ENCODE peak calls at places on chromosomes 12 and 14, in five cellular contexts. L is GM12878, Y is GM13977, Z is cardiac fibroblast, X is body of pancreas. P is an unnamed sample.

GRCh38 chr12:3300833-3301401 is 190.1 kb upstream of the PRMT8 start:
- DNase-seq in Y (no peak), Z (no peak), L (no peak), X (no peak), P (no peak)

GRCh38 chr12:46303039-46303666 is 34.3 kb upstream of the SLC38A1 start:
- DNase-seq in X (peak), Y (peak), Z (peak), L (peak), P (peak)

GRCh38 chr14:23284654-23285529 is 1.0 kb downstream of the HOMEZ start:
- DNase-seq in Y (peak), L (no peak), Z (peak), X (no peak), P (peak)

GRCh38 chr12:124919646-124920352 is 5.3 kb upstream of the UBC start:
- DNase-seq in Y (no peak), Z (peak), L (peak), X (no peak), P (no peak)

GRCh38 chr12:71945883-71946282 is 7.2 kb downstream of the TPH2 start:
- DNase-seq in Y (no peak), L (no peak), Z (no peak), X (no peak), P (no peak)

GRCh38 chr14:35388656-35389314 is 15.8 kb downstream of the NFKBIA start:
- DNase-seq in L (no peak), Z (no peak), Y (no peak), X (no peak), P (no peak)

GRCh38 chr14:34199585-34199984 is 248.7 kb upstream of the EGLN3 start:
- DNase-seq in L (no peak), Z (peak), Y (no peak), X (no peak), P (no peak)

GRCh38 chr14:73850940-73851339 is 691 bp upstream of the PTGR2 start:
- DNase-seq in L (no peak), X (no peak), Y (no peak), Z (peak), P (no peak)

GRCh38 chr12:98572010-98572409 is 21.5 kb upstream of the SLC25A3 start:
- DNase-seq in X (no peak), L (no peak), Z (no peak), Y (no peak), P (no peak)

GRCh38 chr12:70721216-70721615 is 84.0 kb upstream of the PTPRB start:
- DNase-seq in Z (no peak), Y (no peak), L (no peak), X (no peak), P (no peak)

GRCh38 chr12:108430245-108430644 is 84.8 kb upstream of the FICD start:
- DNase-seq in L (no peak), X (peak), Z (peak), Y (no peak), P (no peak)

GRCh38 chr14:54474232-54474793 is 14.5 kb downstream of the GMFB start:
- DNase-seq in L (no peak), Y (no peak), Z (no peak), X (no peak), P (no peak)

GRCh38 chr12:19804737-19805136 is 365.4 kb downstream of the AEBP2 start:
- DNase-seq in Z (no peak), L (no peak), X (no peak), Y (no peak), P (no peak)

GRCh38 chr14:69315302-69315701 is 55.3 kb downstream of the GALNT16 start:
- DNase-seq in X (no peak), Y (no peak), L (no peak), Z (peak), P (no peak)

GRCh38 chr12:3453947-3454675 is 36.9 kb upstream of the PRMT8 start:
- DNase-seq in Y (no peak), Z (peak), L (no peak), X (no peak), P (no peak)

GRCh38 chr12:95319694-95320331 is 102.2 kb downstream of the VEZT start:
- DNase-seq in Y (no peak), Z (no peak), X (no peak), L (no peak), P (no peak)

GRCh38 chr12:563250-563781 is 99.9 kb downstream of the NINJ2 start:
- DNase-seq in Y (no peak), X (no peak), Z (no peak), L (no peak), P (no peak)

GRCh38 chr12:86838709-86839108 is 582.5 kb upstream of the MGAT4C start:
- DNase-seq in Z (peak), L (no peak), X (no peak), Y (no peak), P (no peak)
- TF ChIP-seq CTCF in Z (no peak), L (no peak), X (no peak), Y (no peak), P (no peak)

DNA sequence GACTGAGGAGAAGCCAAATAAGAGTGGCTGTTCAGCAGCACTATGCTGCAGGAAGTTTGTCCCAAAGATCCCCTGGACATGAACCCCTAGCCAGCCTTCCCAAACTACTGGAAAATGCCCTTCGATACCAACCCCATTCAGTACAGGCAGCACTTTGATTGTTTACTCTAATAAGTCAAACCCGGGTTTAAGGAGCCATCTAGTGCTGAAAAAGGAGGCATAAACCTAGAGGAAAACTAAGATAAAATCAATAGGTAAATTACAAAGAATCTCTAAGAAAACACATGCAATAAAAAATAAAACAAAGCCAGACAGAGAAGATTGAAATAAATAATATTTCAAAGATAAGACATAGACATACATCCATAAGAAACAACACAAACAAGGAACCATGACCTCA is 771.6 kb downstream of the RPS29 start:
- DNase-seq in L (no peak), Y (no peak), X (no peak), Z (no peak), P (no peak)
- TF ChIP-seq CTCF in L (no peak), Y (no peak), X (no peak), Z (no peak), P (no peak)

GRCh38 chr12:54452628-54453027 is 20.8 kb downstream of the GTSF1 start:
- DNase-seq in Z (no peak), Y (no peak), X (no peak), L (no peak), P (no peak)

GRCh38 chr12:54444202-54444601 is 25.1 kb upstream of the ITGA5 start:
- DNase-seq in L (no peak), X (no peak), Z (no peak), Y (no peak), P (no peak)

GRCh38 chr12:54443446-54443845 is 24.4 kb upstream of the ITGA5 start:
- DNase-seq in Y (no peak), Z (no peak), L (no peak), X (no peak), P (no peak)

GRCh38 chr12:54448344-54448743 is 25.1 kb downstream of the GTSF1 start:
- DNase-seq in Y (no peak), X (no peak), L (no peak), Z (no peak), P (no peak)

DNA sequence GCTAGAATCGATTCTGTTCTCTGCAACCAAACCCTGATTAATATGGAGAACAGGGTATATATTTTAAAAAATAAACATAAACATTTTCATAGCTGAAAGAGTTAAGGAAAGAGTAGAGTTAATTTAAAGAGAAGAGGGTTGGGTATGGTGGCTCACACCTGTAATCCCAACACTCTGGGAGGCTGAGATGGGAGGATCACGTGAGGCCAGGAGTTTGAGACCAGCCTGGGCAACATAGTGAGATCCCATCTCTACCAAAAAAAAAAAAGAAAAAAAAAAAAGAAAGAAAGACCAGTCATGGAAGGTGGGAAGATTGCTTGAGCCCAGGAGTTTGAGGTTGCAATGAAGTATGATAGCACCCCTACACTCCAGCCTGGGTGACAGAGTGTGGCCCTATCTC is 25.5 kb downstream of the GTSF1 start:
- DNase-seq in Y (no peak), Z (no peak), X (no peak), L (no peak), P (no peak)
- TF ChIP-seq CTCF in Y (no peak), Z (no peak), X (no peak), L (no peak), P (no peak)

GRCh38 chr12:39959016-39959415 is 146.9 kb downstream of the SLC2A13 start:
- DNase-seq in L (no peak), Z (no peak), Y (no peak), X (no peak), P (no peak)

GRCh38 chr12:39959467-39959866 is 146.4 kb downstream of the SLC2A13 start:
- DNase-seq in L (no peak), Z (no peak), X (no peak), Y (no peak), P (no peak)

DNA sequence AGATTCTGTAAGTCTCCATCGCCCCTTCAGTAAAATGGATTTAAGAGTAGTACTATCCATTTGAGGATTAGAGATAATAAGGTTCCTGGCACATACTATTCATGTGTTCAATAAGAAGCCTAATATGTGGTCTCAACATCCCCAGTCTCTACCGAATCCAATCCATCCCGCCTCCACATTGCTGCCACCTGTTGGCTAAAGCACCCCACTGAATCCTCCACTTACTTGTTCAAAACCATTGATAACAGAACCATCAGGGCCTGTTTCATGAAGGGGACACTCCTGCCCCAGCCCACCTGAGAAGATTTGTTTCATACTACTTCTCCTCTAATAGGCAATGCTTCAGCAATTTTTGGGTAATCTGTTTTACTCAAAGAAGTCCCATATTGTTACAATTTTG is 147.5 kb downstream of the SLC2A13 start:
- DNase-seq in Y (no peak), X (no peak), L (no peak), Z (peak), P (no peak)
- TF ChIP-seq CTCF in Y (peak), X (no peak), L (peak), Z (peak), P (no peak)

P was measured in GM13976.